ENCODE peak calls at places on chromosome 6, in four cellular contexts. S is K562, Q is WTC11, X is HepG2. Y is an unnamed sample.

GRCh38 chr6:85864453-85865401 is 222.0 kb upstream of the SYNCRIP start:
- DNase-seq in X (peak), S (no peak), Q (no peak), Y (no peak)

GRCh38 chr6:41594766-41595165 is 43.5 kb upstream of the MDFI start:
- DNase-seq in Q (no peak), S (no peak), X (no peak), Y (no peak)

GRCh38 chr6:135672256-135672655 is 174.7 kb upstream of the AHI1 start:
- DNase-seq in X (no peak), S (no peak), Q (no peak), Y (no peak)

GRCh38 chr6:149852180-149852579 is 12.0 kb downstream of the LRP11 start:
- DNase-seq in S (no peak), X (no peak), Q (no peak), Y (peak)

GRCh38 chr6:13710552-13711383 is 867 bp downstream of the RANBP9 start:
- DNase-seq in S (peak), X (peak), Q (peak), Y (no peak)

GRCh38 chr6:117601811-117602150 is 530 bp downstream of the GOPC start:
- DNase-seq in X (no peak), S (peak), Q (no peak), Y (no peak)

GRCh38 chr6:142207265-142207877 is 60.3 kb downstream of the VTA1 start:
- DNase-seq in X (peak), Q (peak), S (peak), Y (no peak)

GRCh38 chr6:41298785-41299498 is 12.5 kb upstream of the TREM1 start:
- DNase-seq in S (no peak), Q (no peak), X (no peak), Y (no peak)

GRCh38 chr6:150886155-150886554 is 20.7 kb downstream of the MTHFD1L start:
- DNase-seq in S (no peak), X (no peak), Q (no peak), Y (no peak)

GRCh38 chr6:154471609-154472362 is 38.7 kb downstream of the CNKSR3 start:
- DNase-seq in Q (no peak), X (no peak), S (no peak), Y (no peak)

GRCh38 chr6:116108836-116109235 is 8.2 kb downstream of the NT5DC1 start:
- DNase-seq in Q (no peak), X (no peak), S (no peak), Y (no peak)

GRCh38 chr6:116102856-116103255 is 2.2 kb downstream of the NT5DC1 start:
- DNase-seq in S (no peak), Q (no peak), X (no peak), Y (no peak)

GRCh38 chr6:116101790-116102189 is 1.1 kb downstream of the NT5DC1 start:
- DNase-seq in Q (no peak), X (no peak), S (no peak), Y (no peak)

GRCh38 chr6:116106146-116106545 is 5.5 kb downstream of the NT5DC1 start:
- DNase-seq in X (no peak), Q (no peak), S (no peak), Y (no peak)

GRCh38 chr6:116105247-116105646 is 4.6 kb downstream of the NT5DC1 start:
- DNase-seq in X (peak), S (no peak), Q (no peak), Y (no peak)
- TF ChIP-seq CREM in X (no peak), S (no peak), Q (no peak), Y (no peak)

GRCh38 chr6:82645536-82646230 is 282.1 kb downstream of the TPBG start:
- DNase-seq in Q (no peak), X (no peak), S (no peak), Y (no peak)
- TF ChIP-seq CREM in Q (no peak), X (no peak), S (no peak), Y (no peak)

GRCh38 chr6:18997375-18997826 is 610.3 kb downstream of the RNF144B start:
- DNase-seq in X (peak), S (peak), Q (peak), Y (no peak)
- TF ChIP-seq CREM in X (no peak), S (no peak), Q (no peak), Y (no peak)

DNA sequence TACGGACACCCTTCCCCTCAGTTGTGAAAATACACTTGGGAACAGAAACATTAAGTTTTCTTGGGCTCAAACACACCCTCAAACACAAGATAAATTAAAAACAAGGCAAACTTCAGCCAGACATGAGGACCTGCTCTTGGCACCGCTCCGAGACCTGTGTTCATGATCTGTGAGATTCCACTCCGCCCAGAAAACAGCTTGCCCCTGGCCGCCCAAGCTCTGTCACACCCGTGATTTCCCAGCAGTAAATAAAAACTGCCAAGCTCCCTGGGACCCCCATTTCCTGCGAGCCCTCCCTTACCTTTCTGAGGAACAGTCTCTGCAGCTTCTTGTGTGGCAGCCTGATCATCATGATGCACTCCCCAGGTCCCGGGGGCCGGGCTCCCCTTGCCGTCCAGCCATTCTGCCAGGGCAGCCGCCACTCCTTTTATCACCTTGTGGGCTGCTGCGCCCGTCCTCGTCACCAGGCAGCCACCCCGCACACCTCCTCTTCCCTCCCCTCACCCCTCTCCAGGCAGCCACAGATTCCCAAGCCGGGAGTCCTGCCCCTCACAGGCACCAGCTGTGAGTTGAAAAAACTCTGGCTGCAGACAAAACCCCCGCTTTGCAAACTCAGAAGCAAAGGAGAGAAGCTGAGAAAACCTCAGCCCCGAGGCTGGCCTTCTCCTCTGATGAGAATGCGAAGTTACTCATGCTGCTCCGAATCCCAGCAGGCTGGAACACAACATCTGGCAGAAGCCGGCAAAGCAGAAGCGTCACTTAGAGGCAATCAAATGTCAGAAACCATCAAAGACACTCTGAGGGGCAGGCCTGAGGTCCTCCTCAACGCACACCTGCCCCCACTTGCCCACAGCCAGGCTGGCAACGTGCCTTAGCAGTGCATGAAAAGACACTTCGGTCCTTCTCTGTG is 130.4 kb upstream of the RPS6KA2 start:
- DNase-seq in Q (no peak), S (no peak), X (no peak), Y (no peak)
- TF ChIP-seq CREM in Q (no peak), S (no peak), X (no peak), Y (no peak)

Y was measured in GM12878.